ENCODE peak calls at places on chromosomes 7 and 10, in five cellular contexts. One of them, this sample, is unnamed.

GRCh38 chr7:63899691-63900393 is 98.8 kb upstream of the ZNF722 start:
- DNase-seq in DND-41: peak
- DNase-seq in SK-N-SH: peak
- DNase-seq in breast epithelium: peak
- DNase-seq in uterus: peak
- DNase-seq in this sample: peak

GRCh38 chr7:17516768-17517167 is 218.3 kb downstream of the AHR start:
- DNase-seq in DND-41: no peak
- DNase-seq in SK-N-SH: no peak
- DNase-seq in breast epithelium: no peak
- DNase-seq in uterus: no peak
- DNase-seq in this sample: no peak

GRCh38 chr10:76324283-76324682 is 892.9 kb downstream of the LRMDA start:
- DNase-seq in DND-41: no peak
- DNase-seq in SK-N-SH: no peak
- DNase-seq in breast epithelium: no peak
- DNase-seq in uterus: no peak
- DNase-seq in this sample: no peak

GRCh38 chr10:46306550-46307184 is 19.9 kb downstream of the ANTXRL start:
- DNase-seq in DND-41: no peak
- DNase-seq in SK-N-SH: no peak
- DNase-seq in breast epithelium: no peak
- DNase-seq in uterus: no peak
- DNase-seq in this sample: no peak

GRCh38 chr10:86265877-86266259 is 100.7 kb downstream of the GRID1 start:
- DNase-seq in DND-41: no peak
- DNase-seq in SK-N-SH: no peak
- DNase-seq in breast epithelium: no peak
- DNase-seq in uterus: no peak
- DNase-seq in this sample: no peak

GRCh38 chr10:116742367-116743265 is at the start of gene HSPA12A:
- DNase-seq in DND-41: no peak
- DNase-seq in SK-N-SH: peak
- DNase-seq in breast epithelium: peak
- DNase-seq in uterus: peak
- DNase-seq in this sample: peak

GRCh38 chr10:91350651-91351081 is 59.5 kb upstream of the HECTD2 start:
- DNase-seq in DND-41: no peak
- DNase-seq in SK-N-SH: no peak
- DNase-seq in breast epithelium: no peak
- DNase-seq in uterus: no peak
- DNase-seq in this sample: no peak

GRCh38 chr7:90655566-90655965 is 59.4 kb downstream of the CDK14 start:
- DNase-seq in DND-41: no peak
- DNase-seq in SK-N-SH: no peak
- DNase-seq in breast epithelium: no peak
- DNase-seq in uterus: no peak
- DNase-seq in this sample: no peak

GRCh38 chr7:129607471-129608120 is 3.9 kb upstream of the NRF1 start:
- DNase-seq in DND-41: peak
- DNase-seq in SK-N-SH: peak
- DNase-seq in breast epithelium: no peak
- DNase-seq in uterus: no peak
- DNase-seq in this sample: no peak

GRCh38 chr7:36232971-36233550 is 80.0 kb downstream of the EEPD1 start:
- DNase-seq in DND-41: no peak
- DNase-seq in SK-N-SH: no peak
- DNase-seq in breast epithelium: no peak
- DNase-seq in uterus: no peak
- DNase-seq in this sample: no peak

GRCh38 chr7:138328215-138328614 is 131.8 kb upstream of the TRIM24 start:
- DNase-seq in DND-41: no peak
- DNase-seq in SK-N-SH: no peak
- DNase-seq in breast epithelium: no peak
- DNase-seq in uterus: no peak
- DNase-seq in this sample: no peak

GRCh38 chr10:120041807-120042545 is 149.4 kb downstream of the SEC23IP start:
- DNase-seq in DND-41: no peak
- DNase-seq in SK-N-SH: no peak
- DNase-seq in breast epithelium: no peak
- DNase-seq in uterus: no peak
- DNase-seq in this sample: no peak

GRCh38 chr7:11716185-11716584 is 115.8 kb downstream of the THSD7A start:
- DNase-seq in DND-41: no peak
- DNase-seq in SK-N-SH: no peak
- DNase-seq in breast epithelium: peak
- DNase-seq in uterus: peak
- DNase-seq in this sample: no peak

GRCh38 chr7:91784469-91784868 is 96.0 kb downstream of the MTERF1 start:
- DNase-seq in DND-41: no peak
- DNase-seq in SK-N-SH: peak
- DNase-seq in breast epithelium: no peak
- DNase-seq in uterus: no peak
- DNase-seq in this sample: no peak

GRCh38 chr7:144659211-144659610 is 176.6 kb downstream of the TPK1 start:
- DNase-seq in DND-41: no peak
- DNase-seq in SK-N-SH: no peak
- DNase-seq in breast epithelium: no peak
- DNase-seq in uterus: no peak
- DNase-seq in this sample: no peak

GRCh38 chr7:31092606-31093005 is 40.5 kb downstream of the ADCYAP1R1 start:
- DNase-seq in DND-41: no peak
- DNase-seq in SK-N-SH: no peak
- DNase-seq in breast epithelium: no peak
- DNase-seq in uterus: no peak
- DNase-seq in this sample: no peak

GRCh38 chr10:2575460-2575859 is 491.9 kb upstream of the PFKP start:
- DNase-seq in DND-41: no peak
- DNase-seq in SK-N-SH: no peak
- DNase-seq in breast epithelium: no peak
- DNase-seq in uterus: no peak
- DNase-seq in this sample: no peak

GRCh38 chr10:79166741-79167140 is 98.0 kb downstream of the ZMIZ1 start:
- DNase-seq in DND-41: no peak
- DNase-seq in SK-N-SH: no peak
- DNase-seq in breast epithelium: no peak
- DNase-seq in uterus: no peak
- DNase-seq in this sample: no peak

GRCh38 chr7:23121175-23121574 is 15.6 kb downstream of the KLHL7 start:
- DNase-seq in DND-41: no peak
- DNase-seq in SK-N-SH: no peak
- DNase-seq in breast epithelium: no peak
- DNase-seq in uterus: no peak
- DNase-seq in this sample: no peak

GRCh38 chr10:126133906-126134703 is 237.7 kb downstream of the FANK1 start:
- DNase-seq in DND-41: no peak
- DNase-seq in SK-N-SH: no peak
- DNase-seq in breast epithelium: no peak
- DNase-seq in uterus: no peak
- DNase-seq in this sample: no peak

GRCh38 chr7:115707684-115708341 is 322.8 kb downstream of the TFEC start:
- DNase-seq in DND-41: no peak
- DNase-seq in SK-N-SH: no peak
- DNase-seq in breast epithelium: no peak
- DNase-seq in uterus: no peak
- DNase-seq in this sample: no peak

GRCh38 chr10:64637939-64638338 is 1116.7 kb downstream of the REEP3 start:
- DNase-seq in DND-41: no peak
- DNase-seq in SK-N-SH: no peak
- DNase-seq in breast epithelium: no peak
- DNase-seq in uterus: no peak
- DNase-seq in this sample: no peak

GRCh38 chr10:86591436-86591835 is 62.9 kb upstream of the OPN4 start:
- DNase-seq in DND-41: no peak
- DNase-seq in SK-N-SH: no peak
- DNase-seq in breast epithelium: no peak
- DNase-seq in uterus: no peak
- DNase-seq in this sample: no peak

GRCh38 chr7:101537205-101537604 is 91.9 kb downstream of the MYL10 start:
- DNase-seq in DND-41: no peak
- DNase-seq in SK-N-SH: peak
- DNase-seq in breast epithelium: no peak
- DNase-seq in uterus: no peak
- DNase-seq in this sample: no peak

GRCh38 chr7:157666530-157667040 is 329.8 kb downstream of the DNAJB6 start:
- DNase-seq in DND-41: no peak
- DNase-seq in SK-N-SH: no peak
- DNase-seq in breast epithelium: no peak
- DNase-seq in uterus: no peak
- DNase-seq in this sample: no peak

GRCh38 chr10:34143466-34143865 is 671.6 kb downstream of the PARD3 start:
- DNase-seq in DND-41: no peak
- DNase-seq in SK-N-SH: no peak
- DNase-seq in breast epithelium: no peak
- DNase-seq in uterus: no peak
- DNase-seq in this sample: no peak

GRCh38 chr7:29996321-29996720 is 6.7 kb upstream of the SCRN1 start:
- DNase-seq in DND-41: no peak
- DNase-seq in SK-N-SH: no peak
- DNase-seq in breast epithelium: no peak
- DNase-seq in uterus: no peak
- DNase-seq in this sample: no peak

GRCh38 chr7:103680161-103681144 is 234.4 kb upstream of the SLC26A5 start:
- DNase-seq in DND-41: no peak
- DNase-seq in SK-N-SH: no peak
- DNase-seq in breast epithelium: no peak
- DNase-seq in uterus: no peak
- DNase-seq in this sample: no peak

GRCh38 chr7:27677912-27678612 is 15.4 kb upstream of the HIBADH start:
- DNase-seq in DND-41: no peak
- DNase-seq in SK-N-SH: no peak
- DNase-seq in breast epithelium: no peak
- DNase-seq in uterus: no peak
- DNase-seq in this sample: no peak

GRCh38 chr10:132247943-132248342 is 59.8 kb downstream of the STK32C start:
- DNase-seq in DND-41: no peak
- DNase-seq in SK-N-SH: no peak
- DNase-seq in breast epithelium: no peak
- DNase-seq in uterus: no peak
- DNase-seq in this sample: no peak

GRCh38 chr10:103605359-103606156 is 112.1 kb downstream of the NEURL1 start:
- DNase-seq in DND-41: peak
- DNase-seq in SK-N-SH: peak
- DNase-seq in breast epithelium: no peak
- DNase-seq in uterus: peak
- DNase-seq in this sample: peak
- H3K27ac ChIP-seq in DND-41: no peak
- H3K27ac ChIP-seq in SK-N-SH: peak
- H3K27ac ChIP-seq in breast epithelium: peak
- H3K27ac ChIP-seq in uterus: peak
- H3K27ac ChIP-seq in this sample: no peak

GRCh38 chr10:373516-374309 is 238.5 kb downstream of the ZMYND11 start:
- DNase-seq in DND-41: peak
- DNase-seq in SK-N-SH: peak
- DNase-seq in breast epithelium: peak
- DNase-seq in uterus: peak
- DNase-seq in this sample: no peak
- H3K4me3 ChIP-seq in DND-41: no peak
- H3K4me3 ChIP-seq in SK-N-SH: no peak
- H3K4me3 ChIP-seq in breast epithelium: no peak
- H3K4me3 ChIP-seq in uterus: no peak
- H3K4me3 ChIP-seq in this sample: no peak

GRCh38 chr10:89705466-89705865 is 4.1 kb downstream of the KIF20B start:
- DNase-seq in DND-41: no peak
- DNase-seq in SK-N-SH: no peak
- DNase-seq in breast epithelium: no peak
- DNase-seq in uterus: no peak
- DNase-seq in this sample: no peak

GRCh38 chr10:89699581-89700064 is 1.8 kb upstream of the KIF20B start:
- DNase-seq in DND-41: no peak
- DNase-seq in SK-N-SH: no peak
- DNase-seq in breast epithelium: no peak
- DNase-seq in uterus: no peak
- DNase-seq in this sample: peak

GRCh38 chr10:89700914-89701237 is 514 bp upstream of the KIF20B start:
- DNase-seq in DND-41: no peak
- DNase-seq in SK-N-SH: no peak
- DNase-seq in breast epithelium: no peak
- DNase-seq in uterus: no peak
- DNase-seq in this sample: no peak

GRCh38 chr10:89701238-89702120 is at the start of gene KIF20B:
- DNase-seq in DND-41: peak
- DNase-seq in SK-N-SH: peak
- DNase-seq in breast epithelium: peak
- DNase-seq in uterus: peak
- DNase-seq in this sample: peak

GRCh38 chr10:89702121-89702480 is 711 bp downstream of the KIF20B start:
- DNase-seq in DND-41: peak
- DNase-seq in SK-N-SH: peak
- DNase-seq in breast epithelium: no peak
- DNase-seq in uterus: no peak
- DNase-seq in this sample: no peak
- H3K27ac ChIP-seq in DND-41: peak
- H3K27ac ChIP-seq in SK-N-SH: no peak
- H3K27ac ChIP-seq in breast epithelium: no peak
- H3K27ac ChIP-seq in uterus: no peak
- H3K27ac ChIP-seq in this sample: peak

GRCh38 chr7:151679868-151680534 is 160.3 kb upstream of the RHEB start:
- DNase-seq in DND-41: no peak
- DNase-seq in SK-N-SH: no peak
- DNase-seq in breast epithelium: no peak
- DNase-seq in uterus: no peak
- DNase-seq in this sample: no peak
- H3K4me3 ChIP-seq in DND-41: no peak
- H3K4me3 ChIP-seq in SK-N-SH: no peak
- H3K4me3 ChIP-seq in breast epithelium: no peak
- H3K4me3 ChIP-seq in uterus: no peak
- H3K4me3 ChIP-seq in this sample: no peak

DNA sequence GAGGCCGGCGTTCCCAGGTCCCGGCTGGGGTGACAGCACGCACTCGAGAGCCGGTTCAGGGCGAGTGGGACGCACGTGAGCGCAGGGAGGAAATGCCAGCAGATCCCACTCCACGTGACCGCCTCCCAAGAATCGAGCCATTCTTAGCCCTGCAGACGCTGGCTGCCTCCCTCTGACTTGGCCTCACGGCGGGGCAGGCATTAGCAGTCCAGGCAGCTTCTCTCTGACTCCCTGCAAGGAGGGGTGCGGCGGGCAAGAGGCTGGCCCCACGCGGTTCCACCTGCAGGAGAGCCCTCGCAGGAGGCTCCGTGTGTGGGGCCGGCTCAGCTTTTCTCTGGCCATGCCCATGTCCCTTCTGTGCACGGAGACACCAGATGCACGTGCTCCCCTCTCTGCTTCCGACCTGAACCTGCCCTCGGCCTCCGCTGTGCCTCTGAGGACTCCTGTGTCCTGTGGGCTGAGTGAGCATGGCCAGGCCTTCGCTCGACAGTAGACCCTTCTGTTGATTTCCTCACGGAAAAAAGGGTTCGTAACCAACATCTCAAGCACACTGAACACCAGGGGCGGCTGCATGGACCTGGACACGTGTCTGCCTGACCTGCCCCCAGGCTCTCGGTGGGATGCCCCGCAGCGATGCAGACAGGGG is 10.2 kb downstream of the GPR146 start:
- DNase-seq in DND-41: no peak
- DNase-seq in SK-N-SH: no peak
- DNase-seq in breast epithelium: no peak
- DNase-seq in uterus: peak
- DNase-seq in this sample: no peak
- H3K27ac ChIP-seq in DND-41: no peak
- H3K27ac ChIP-seq in SK-N-SH: peak
- H3K27ac ChIP-seq in breast epithelium: peak
- H3K27ac ChIP-seq in uterus: peak
- H3K27ac ChIP-seq in this sample: peak

This sample was measured in HL-60.